ENCODE peak calls at places on chromosome 10, in six cellular contexts. Z, M, D, Q, F and I are unnamed samples.

GRCh38 chr10:124181656-124182055 is 88.3 kb upstream of the CHST15 start:
- DNase-seq in Z (no peak), M (no peak), D (no peak), Q (no peak), F (no peak), I (no peak)

GRCh38 chr10:122290833-122291532 is 19.9 kb downstream of the BTBD16 start:
- DNase-seq in Z (no peak), M (no peak), D (no peak), Q (no peak), F (no peak), I (no peak)

GRCh38 chr10:43170491-43170890 is 32.2 kb downstream of the CSGALNACT2 start:
- DNase-seq in Z (no peak), M (no peak), D (no peak), Q (no peak), F (peak), I (no peak)

GRCh38 chr10:69352569-69353264 is 64.0 kb downstream of the TACR2 start:
- DNase-seq in Z (no peak), M (no peak), D (peak), Q (no peak), F (peak), I (no peak)

GRCh38 chr10:79202188-79203013 is 133.6 kb downstream of the ZMIZ1 start:
- DNase-seq in Z (peak), M (no peak), D (no peak), Q (no peak), F (peak), I (no peak)

GRCh38 chr10:49831352-49832040 is 69.4 kb upstream of the OGDHL start:
- DNase-seq in Z (no peak), M (no peak), D (no peak), Q (no peak), F (peak), I (no peak)

GRCh38 chr10:16887565-16887964 is 70.3 kb upstream of the RSU1 start:
- DNase-seq in Z (no peak), M (peak), D (peak), Q (no peak), F (peak), I (no peak)

GRCh38 chr10:58081353-58081752 is 186.3 kb downstream of the IPMK start:
- DNase-seq in Z (no peak), M (no peak), D (no peak), Q (no peak), F (peak), I (no peak)

GRCh38 chr10:944034-944831 is 12.7 kb upstream of the LARP4B start:
- DNase-seq in Z (no peak), M (peak), D (no peak), Q (no peak), F (peak), I (no peak)

GRCh38 chr10:113045155-113046055 is 95.4 kb downstream of the TCF7L2 start:
- DNase-seq in Z (no peak), M (peak), D (peak), Q (no peak), F (peak), I (no peak)

GRCh38 chr10:123637326-123637880 is 28.8 kb upstream of the GPR26 start:
- DNase-seq in Z (no peak), M (no peak), D (no peak), Q (no peak), F (no peak), I (no peak)

GRCh38 chr10:70804424-70804814 is 11.3 kb upstream of the SGPL1 start:
- DNase-seq in Z (no peak), M (no peak), D (no peak), Q (no peak), F (no peak), I (no peak)

GRCh38 chr10:56116684-56117083 is 244.4 kb downstream of the ZWINT start:
- DNase-seq in Z (no peak), M (no peak), D (no peak), Q (no peak), F (no peak), I (no peak)

GRCh38 chr10:71161429-71161828 is 50.9 kb upstream of the UNC5B start:
- DNase-seq in Z (no peak), M (no peak), D (no peak), Q (no peak), F (peak), I (no peak)

GRCh38 chr10:116654816-116655215 is 34.1 kb downstream of the PNLIPRP2 start:
- DNase-seq in Z (no peak), M (no peak), D (no peak), Q (no peak), F (no peak), I (no peak)

GRCh38 chr10:132078746-132079345 is 13.1 kb downstream of the JAKMIP3 start:
- DNase-seq in Z (no peak), M (no peak), D (no peak), Q (no peak), F (no peak), I (no peak)

GRCh38 chr10:92124524-92125168 is 166.2 kb downstream of the CPEB3 start:
- DNase-seq in Z (no peak), M (peak), D (peak), Q (no peak), F (peak), I (peak)

GRCh38 chr10:103820101-103821062 is 35.0 kb downstream of the SH3PXD2A start:
- DNase-seq in Z (no peak), M (peak), D (no peak), Q (no peak), F (peak), I (peak)

GRCh38 chr10:58266003-58266825 is 1.5 kb downstream of the IPMK start:
- DNase-seq in Z (no peak), M (no peak), D (no peak), Q (no peak), F (peak), I (no peak)

GRCh38 chr10:71966046-71967004 is 2.1 kb downstream of the CHST3 start:
- DNase-seq in Z (no peak), M (no peak), D (no peak), Q (no peak), F (no peak), I (no peak)

GRCh38 chr10:19728376-19728775 is 87.9 kb upstream of the PLXDC2 start:
- DNase-seq in Z (no peak), M (no peak), D (no peak), Q (no peak), F (no peak), I (no peak)

GRCh38 chr10:79073784-79074432 is 5.1 kb downstream of the ZMIZ1 start:
- DNase-seq in Z (no peak), M (no peak), D (no peak), Q (no peak), F (peak), I (no peak)

GRCh38 chr10:15879058-15879457 is 18.8 kb upstream of the MINDY3 start:
- DNase-seq in Z (no peak), M (peak), D (no peak), Q (no peak), F (peak), I (no peak)

GRCh38 chr10:90675621-90676020 is 182.2 kb downstream of the HTR7 start:
- DNase-seq in Z (no peak), M (peak), D (no peak), Q (no peak), F (peak), I (no peak)

GRCh38 chr10:25363638-25364037 is 188.8 kb downstream of the GPR158 start:
- DNase-seq in Z (no peak), M (no peak), D (no peak), Q (no peak), F (no peak), I (no peak)

GRCh38 chr10:26468691-26469090 is 30.6 kb downstream of the APBB1IP start:
- DNase-seq in Z (no peak), M (no peak), D (no peak), Q (no peak), F (no peak), I (no peak)

GRCh38 chr10:28676968-28677888 is at the start of gene BAMBI:
- DNase-seq in Z (peak), M (peak), D (peak), Q (peak), F (peak), I (no peak)

GRCh38 chr10:24869354-24870016 is 82.9 kb downstream of the PRTFDC1 start:
- DNase-seq in Z (no peak), M (no peak), D (no peak), Q (no peak), F (peak), I (no peak)

GRCh38 chr10:4127518-4128315 is 342.7 kb upstream of the KLF6 start:
- DNase-seq in Z (no peak), M (peak), D (no peak), Q (no peak), F (no peak), I (no peak)